ENCODE peak calls at places on chromosomes 4 and X, in five cellular contexts. F, Y, J, A and O are unnamed samples.

GRCh38 chr4:165612936-165613335 is 234.1 kb downstream of the CPE start:
- DNase-seq in F (no peak), Y (no peak), J (no peak), A (no peak), O (no peak)

GRCh38 chr4:155745984-155746383 is 12.8 kb upstream of the GUCY1B1 start:
- DNase-seq in F (no peak), Y (no peak), J (no peak), A (peak; percentile 2), O (no peak)

GRCh38 chrX:117711774-117712173 is 404.8 kb downstream of the KLHL13 start:
- DNase-seq in F (no peak), Y (no peak), J (no peak), A (no peak), O (no peak)

GRCh38 chr4:4887426-4887825 is 28.0 kb downstream of the MSX1 start:
- DNase-seq in F (no peak), Y (no peak), J (no peak), A (no peak), O (no peak)

GRCh38 chrX:71017396-71017939 is 50.7 kb downstream of the SNX12 start:
- DNase-seq in F (no peak), Y (no peak), J (no peak), A (peak; percentile 26), O (no peak)

GRCh38 chr4:54423066-54423465 is 194.0 kb downstream of the PDGFRA start:
- DNase-seq in F (no peak), Y (no peak), J (no peak), A (peak; percentile 54), O (no peak)

GRCh38 chr4:164442167-164442566 is 311.8 kb upstream of the SMIM31 start:
- DNase-seq in F (no peak), Y (no peak), J (no peak), A (no peak), O (no peak)

GRCh38 chr4:120902925-120903324 is 19.6 kb downstream of the PRDM5 start:
- DNase-seq in F (no peak), Y (no peak), J (no peak), A (no peak), O (no peak)

GRCh38 chr4:74230902-74231499 is 73.1 kb downstream of the MTHFD2L start:
- DNase-seq in F (no peak), Y (no peak), J (no peak), A (peak; percentile 87), O (no peak)

GRCh38 chr4:174528226-174528625 is 5.9 kb upstream of the HPGD start:
- DNase-seq in F (no peak), Y (no peak), J (no peak), A (no peak), O (no peak)

GRCh38 chr4:54228064-54228527 is 997 bp upstream of the PDGFRA start:
- DNase-seq in F (peak; percentile 72), Y (peak; percentile 75), J (no peak), A (peak; percentile 79), O (peak; percentile 53)